ENCODE peak calls at places on chromosomes 12 and 14, in four cellular contexts. One of them, this sample, is unnamed.

GRCh38 chr12:91918431-91918830 is 227.2 kb downstream of the BTG1 start:
- DNase-seq in progenitor cell of endocrine pancreas: no peak
- DNase-seq in adrenal gland: no peak
- DNase-seq in suprapubic skin: no peak
- DNase-seq in this sample: no peak

GRCh38 chr12:108969622-108970021 is 51.2 kb downstream of the SVOP start:
- DNase-seq in adrenal gland: no peak
- DNase-seq in suprapubic skin: no peak
- DNase-seq in progenitor cell of endocrine pancreas: no peak
- DNase-seq in this sample: no peak

GRCh38 chr12:30578426-30578825 is 117.2 kb downstream of the IPO8 start:
- DNase-seq in progenitor cell of endocrine pancreas: no peak
- DNase-seq in suprapubic skin: no peak
- DNase-seq in adrenal gland: no peak
- DNase-seq in this sample: no peak

GRCh38 chr12:58249610-58250009 is 308.2 kb downstream of the ATP23 start:
- DNase-seq in adrenal gland: no peak
- DNase-seq in progenitor cell of endocrine pancreas: no peak
- DNase-seq in suprapubic skin: no peak
- DNase-seq in this sample: no peak

GRCh38 chr14:22614240-22614799 is 16.2 kb downstream of the ABHD4 start:
- DNase-seq in progenitor cell of endocrine pancreas: no peak
- DNase-seq in suprapubic skin: no peak
- DNase-seq in adrenal gland: peak
- DNase-seq in this sample: no peak

GRCh38 chr14:64698899-64699298 is 5.3 kb upstream of the PLEKHG3 start:
- DNase-seq in adrenal gland: no peak
- DNase-seq in suprapubic skin: no peak
- DNase-seq in progenitor cell of endocrine pancreas: no peak
- DNase-seq in this sample: no peak

GRCh38 chr14:99809376-99809775 is 16.2 kb downstream of the EML1 start:
- DNase-seq in adrenal gland: peak
- DNase-seq in progenitor cell of endocrine pancreas: no peak
- DNase-seq in suprapubic skin: peak
- DNase-seq in this sample: no peak

GRCh38 chr12:124837958-124838803 is 25.5 kb downstream of the SCARB1 start:
- DNase-seq in adrenal gland: peak
- DNase-seq in progenitor cell of endocrine pancreas: no peak
- DNase-seq in suprapubic skin: peak
- DNase-seq in this sample: no peak

GRCh38 chr14:56120091-56120632 is 2.0 kb downstream of the PELI2 start:
- DNase-seq in progenitor cell of endocrine pancreas: no peak
- DNase-seq in adrenal gland: no peak
- DNase-seq in suprapubic skin: no peak
- DNase-seq in this sample: peak
- TF ChIP-seq CTCF in progenitor cell of endocrine pancreas: no peak
- TF ChIP-seq CTCF in adrenal gland: no peak
- TF ChIP-seq CTCF in suprapubic skin: no peak
- TF ChIP-seq CTCF in this sample: no peak

GRCh38 chr14:73949752-73950734 is at the start of the genes COQ6 and FAM161B:
- DNase-seq in progenitor cell of endocrine pancreas: peak
- DNase-seq in suprapubic skin: peak
- DNase-seq in adrenal gland: peak
- DNase-seq in this sample: peak
- TF ChIP-seq CTCF in progenitor cell of endocrine pancreas: peak
- TF ChIP-seq CTCF in suprapubic skin: no peak
- TF ChIP-seq CTCF in adrenal gland: no peak
- TF ChIP-seq CTCF in this sample: no peak

GRCh38 chr14:77985235-77985634 is 184.9 kb upstream of the NRXN3 start:
- DNase-seq in suprapubic skin: no peak
- DNase-seq in adrenal gland: no peak
- DNase-seq in progenitor cell of endocrine pancreas: no peak
- DNase-seq in this sample: no peak

GRCh38 chr14:77980475-77981321 is 180.8 kb downstream of the ADCK1 start:
- DNase-seq in adrenal gland: peak
- DNase-seq in suprapubic skin: no peak
- DNase-seq in progenitor cell of endocrine pancreas: peak
- DNase-seq in this sample: peak

GRCh38 chr14:77979171-77979570 is 179.3 kb downstream of the ADCK1 start:
- DNase-seq in suprapubic skin: no peak
- DNase-seq in adrenal gland: no peak
- DNase-seq in progenitor cell of endocrine pancreas: no peak
- DNase-seq in this sample: no peak

GRCh38 chr14:77979666-77980351 is 179.9 kb downstream of the ADCK1 start:
- DNase-seq in progenitor cell of endocrine pancreas: no peak
- DNase-seq in adrenal gland: no peak
- DNase-seq in suprapubic skin: no peak
- DNase-seq in this sample: peak
- TF ChIP-seq CTCF in progenitor cell of endocrine pancreas: peak
- TF ChIP-seq CTCF in adrenal gland: no peak
- TF ChIP-seq CTCF in suprapubic skin: no peak
- TF ChIP-seq CTCF in this sample: peak

DNA sequence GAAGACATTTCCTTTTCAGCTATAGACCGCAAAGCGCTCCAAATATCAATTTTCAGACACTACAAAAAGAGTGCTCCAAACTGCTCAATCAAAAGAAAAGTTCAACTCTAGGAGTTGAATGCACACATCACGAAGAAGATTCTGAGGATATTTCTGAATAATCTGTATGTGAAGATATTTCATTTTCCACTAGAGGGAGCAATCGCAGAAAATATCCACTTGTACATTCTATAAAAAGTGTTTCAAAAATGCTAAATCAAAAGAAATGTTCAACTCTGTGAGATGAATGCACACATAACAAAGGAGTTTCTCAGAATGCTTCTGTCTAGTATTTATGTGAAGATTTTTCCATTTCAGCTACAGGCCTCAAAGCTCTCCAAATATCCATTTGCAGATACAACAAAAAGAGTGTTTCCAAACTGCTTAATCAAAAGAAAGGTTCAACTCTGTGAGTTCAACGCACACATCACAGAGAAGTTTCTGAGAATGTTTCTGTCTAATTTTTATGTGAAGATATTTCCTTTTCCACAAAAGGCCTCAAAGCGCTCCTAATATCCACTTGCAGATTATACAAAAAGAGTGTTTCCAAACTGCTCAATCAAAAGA is 643.8 kb upstream of the ALG10B start:
- DNase-seq in progenitor cell of endocrine pancreas: no peak
- DNase-seq in adrenal gland: no peak
- DNase-seq in suprapubic skin: no peak
- DNase-seq in this sample: no peak
- TF ChIP-seq CTCF in progenitor cell of endocrine pancreas: no peak
- TF ChIP-seq CTCF in adrenal gland: no peak
- TF ChIP-seq CTCF in suprapubic skin: no peak
- TF ChIP-seq CTCF in this sample: peak

GRCh38 chr14:76497550-76498484 is 121.9 kb downstream of the ESRRB start:
- DNase-seq in progenitor cell of endocrine pancreas: no peak
- DNase-seq in suprapubic skin: no peak
- DNase-seq in adrenal gland: no peak
- DNase-seq in this sample: no peak

GRCh38 chr14:76499399-76499798 is 123.5 kb downstream of the ESRRB start:
- DNase-seq in progenitor cell of endocrine pancreas: no peak
- DNase-seq in suprapubic skin: peak
- DNase-seq in adrenal gland: no peak
- DNase-seq in this sample: no peak

GRCh38 chr14:76498536-76498935 is 122.6 kb downstream of the ESRRB start:
- DNase-seq in adrenal gland: no peak
- DNase-seq in suprapubic skin: peak
- DNase-seq in progenitor cell of endocrine pancreas: no peak
- DNase-seq in this sample: no peak

GRCh38 chr14:76500011-76500410 is 124.1 kb downstream of the ESRRB start:
- DNase-seq in adrenal gland: no peak
- DNase-seq in progenitor cell of endocrine pancreas: no peak
- DNase-seq in suprapubic skin: peak
- DNase-seq in this sample: no peak

DNA sequence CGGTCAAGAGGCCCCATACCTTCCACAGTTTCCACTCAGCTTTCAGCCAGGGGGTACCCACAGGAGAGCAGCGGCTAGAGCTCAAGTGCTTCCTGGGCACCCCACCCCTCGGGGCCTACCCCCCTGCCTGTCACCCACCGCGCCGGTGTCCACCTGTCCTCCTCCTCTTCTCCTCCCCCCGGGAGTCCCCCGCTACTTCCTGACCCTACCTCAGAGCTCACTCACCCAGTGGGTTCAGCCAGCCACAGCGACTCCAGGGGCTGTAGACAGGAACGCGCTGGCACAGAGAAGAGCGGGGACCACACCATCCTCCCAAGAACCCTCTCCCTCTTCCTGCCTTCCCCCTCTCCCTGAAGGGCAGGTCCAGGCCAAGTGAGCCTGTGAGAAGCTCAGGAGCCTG is 123.0 kb downstream of the ESRRB start:
- DNase-seq in progenitor cell of endocrine pancreas: no peak
- DNase-seq in suprapubic skin: peak
- DNase-seq in adrenal gland: no peak
- DNase-seq in this sample: no peak
- TF ChIP-seq CTCF in progenitor cell of endocrine pancreas: no peak
- TF ChIP-seq CTCF in suprapubic skin: no peak
- TF ChIP-seq CTCF in adrenal gland: no peak
- TF ChIP-seq CTCF in this sample: no peak

DNA sequence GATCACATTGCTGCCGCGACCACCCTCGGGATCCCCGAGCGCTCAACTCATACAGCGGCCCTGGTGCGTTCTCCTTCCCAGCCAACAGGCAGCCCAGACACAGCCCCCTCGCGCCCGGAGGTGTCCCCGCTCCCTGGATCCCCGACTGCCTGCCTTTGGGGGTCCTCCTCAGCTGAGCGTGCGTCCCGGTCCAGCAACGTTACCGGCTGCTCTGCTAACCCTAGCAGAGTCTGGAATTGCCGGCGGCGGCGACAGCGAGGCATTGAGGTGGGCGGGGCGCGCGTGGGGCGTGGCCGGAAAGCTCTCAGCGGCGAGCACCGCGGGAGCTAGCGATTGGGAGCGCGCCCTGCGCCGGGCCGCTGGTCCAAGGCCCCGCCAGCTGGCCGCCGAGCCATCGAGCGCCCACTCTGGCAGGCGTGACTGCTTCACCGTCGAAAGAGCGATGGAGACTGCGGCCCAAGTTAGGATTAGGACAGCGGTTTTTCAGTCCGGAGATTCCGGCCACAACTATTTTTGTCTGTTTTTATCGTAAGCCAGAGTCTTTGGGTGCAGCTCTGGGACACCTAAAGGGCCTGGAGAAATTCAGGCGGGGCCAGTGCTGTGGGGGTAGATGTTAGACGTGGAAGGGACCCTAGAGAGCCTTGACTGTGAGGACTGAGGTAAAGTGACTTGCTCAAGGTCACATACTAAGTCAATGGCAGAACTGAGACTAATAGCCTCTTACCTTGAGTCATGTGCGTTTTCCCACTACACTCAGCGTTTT is at the start of gene HEATR5A:
- DNase-seq in adrenal gland: peak
- DNase-seq in suprapubic skin: peak
- DNase-seq in progenitor cell of endocrine pancreas: peak
- DNase-seq in this sample: peak
- TF ChIP-seq CTCF in adrenal gland: peak
- TF ChIP-seq CTCF in suprapubic skin: peak
- TF ChIP-seq CTCF in progenitor cell of endocrine pancreas: peak
- TF ChIP-seq CTCF in this sample: no peak

GRCh38 chr12:104680070-104680469 is 223.3 kb downstream of the CHST11 start:
- DNase-seq in progenitor cell of endocrine pancreas: no peak
- DNase-seq in suprapubic skin: no peak
- DNase-seq in adrenal gland: no peak
- DNase-seq in this sample: no peak
- TF ChIP-seq CTCF in progenitor cell of endocrine pancreas: no peak
- TF ChIP-seq CTCF in suprapubic skin: no peak
- TF ChIP-seq CTCF in adrenal gland: peak
- TF ChIP-seq CTCF in this sample: no peak

This sample was measured in endothelial cell.